ENCODE peak calls at places on chromosomes 11 and 22, in four cellular contexts. H, K, D and Z are unnamed samples.

GRCh38 chr11:96741068-96741467 is 351.3 kb downstream of the JRKL start:
- DNase-seq in H (no peak), D (no peak), K (no peak), Z (no peak)

GRCh38 chr11:114354076-114354475 is 46.2 kb downstream of the C11orf71 start:
- DNase-seq in D (no peak), H (no peak), K (no peak), Z (no peak)

GRCh38 chr22:39312410-39312809 is 7.0 kb downstream of the RPL3 start:
- DNase-seq in D (no peak), H (no peak), K (no peak), Z (no peak)

GRCh38 chr11:94845622-94846021 is 77.5 kb downstream of the AMOTL1 start:
- DNase-seq in H (no peak), D (no peak), K (no peak), Z (no peak)

GRCh38 chr11:119671048-119671447 is 58.0 kb downstream of the NECTIN1 start:
- DNase-seq in K (no peak), H (no peak), D (no peak), Z (no peak)

GRCh38 chr11:85815186-85815911 is 4.4 kb upstream of the SYTL2 start:
- DNase-seq in H (no peak), D (no peak), K (no peak), Z (no peak)

GRCh38 chr22:19793161-19793560 is 32.6 kb downstream of the TBX1 start:
- DNase-seq in D (no peak), K (no peak), H (no peak), Z (no peak)

GRCh38 chr22:22506736-22507135 is 1.8 kb downstream of the ZNF280B start:
- DNase-seq in H (no peak), D (no peak), K (no peak), Z (no peak)

GRCh38 chr11:12675951-12676711 is 1.9 kb downstream of the TEAD1 start:
- DNase-seq in D (no peak), K (no peak), H (no peak), Z (no peak)

GRCh38 chr22:22733881-22734373 is 89.5 kb downstream of the GGTLC2 start:
- DNase-seq in H (no peak), K (no peak), D (no peak), Z (no peak)

GRCh38 chr22:48473202-48473601 is 1354.5 kb downstream of the BRD1 start:
- DNase-seq in H (no peak), D (no peak), K (no peak), Z (no peak)

GRCh38 chr11:12995211-12995610 is 13.9 kb upstream of the RASSF10 start:
- DNase-seq in H (no peak), K (no peak), D (no peak), Z (no peak)

GRCh38 chr11:130719516-130719915 is 196.8 kb downstream of the SNX19 start:
- DNase-seq in K (no peak), H (no peak), D (no peak), Z (no peak)

GRCh38 chr11:68120212-68121066 is 749 bp downstream of the CHKA start:
- DNase-seq in K (no peak), H (peak), D (peak), Z (peak)

GRCh38 chr11:59899532-59899931 is 20.9 kb downstream of the OOSP3 start:
- DNase-seq in D (no peak), K (no peak), H (no peak), Z (no peak)

GRCh38 chr11:1772270-1773130 is 8.8 kb upstream of the CTSD start:
- DNase-seq in K (peak), H (peak), D (peak), Z (peak)